ENCODE peak calls at places on chromosome 20, in five cellular contexts. O, M, T, E and F are unnamed samples.

GRCh38 chr20:43761396-43762340 is 34.9 kb upstream of the GTSF1L start:
- DNase-seq in M (no peak), T (peak), O (no peak), E (no peak), F (no peak)

GRCh38 chr20:2767768-2768631 is 32.4 kb downstream of the CPXM1 start:
- DNase-seq in M (no peak), T (no peak), O (no peak), E (peak), F (no peak)

GRCh38 chr20:10674684-10675455 is 1.1 kb upstream of the JAG1 start:
- DNase-seq in O (peak), M (peak), T (no peak), E (peak), F (no peak)

GRCh38 chr20:13649548-13649947 is 10.8 kb upstream of the TASP1 start:
- DNase-seq in O (no peak), M (no peak), E (peak), T (no peak), F (no peak)

GRCh38 chr20:36645998-36646397 is at the start of gene SLA2:
- DNase-seq in T (peak), O (no peak), M (no peak), E (no peak), F (peak)

GRCh38 chr20:62808211-62808865 is 3.7 kb downstream of the OGFR start:
- DNase-seq in E (peak), T (peak), O (peak), M (no peak), F (peak)

GRCh38 chr20:47211036-47211435 is 145.5 kb downstream of the ZMYND8 start:
- DNase-seq in O (no peak), M (no peak), E (no peak), T (no peak), F (no peak)

GRCh38 chr20:8602389-8603116 is 466.3 kb upstream of the PLCB4 start:
- DNase-seq in O (no peak), E (peak), T (no peak), M (no peak), F (peak)

GRCh38 chr20:4383966-4384365 is 337.7 kb upstream of the PRND start:
- DNase-seq in T (no peak), M (no peak), E (peak), O (no peak), F (no peak)

GRCh38 chr20:15711177-15711576 is 862.1 kb downstream of the KIF16B start:
- DNase-seq in O (no peak), E (no peak), T (no peak), M (no peak), F (no peak)

GRCh38 chr20:63579017-63579705 is 5.1 kb upstream of the HELZ2 start:
- DNase-seq in O (peak), E (no peak), M (no peak), T (no peak), F (no peak)

GRCh38 chr20:32067234-32067821 is 15.3 kb downstream of the HCK start:
- DNase-seq in E (peak), O (no peak), M (no peak), T (no peak), F (no peak)

GRCh38 chr20:5197847-5198650 is 71.2 kb downstream of the CDS2 start:
- DNase-seq in M (no peak), O (no peak), E (no peak), T (no peak), F (no peak)

GRCh38 chr20:45917790-45918141 is 5.8 kb upstream of the PLTP start:
- DNase-seq in E (peak), M (no peak), T (no peak), O (no peak), F (no peak)

GRCh38 chr20:25036331-25036936 is 21.5 kb downstream of the ACSS1 start:
- DNase-seq in M (no peak), O (no peak), E (no peak), T (no peak), F (peak)

GRCh38 chr20:50356962-50357782 is 153.0 kb upstream of the PTPN1 start:
- DNase-seq in T (no peak), E (no peak), M (no peak), O (no peak), F (no peak)